ENCODE peak calls at places on chromosomes 7 and 10, in nine cellular contexts. J is CD4-positive, alpha-beta T cell; A is type B pancreatic cell; R is B cell; Q is tibial nerve; X is progenitor cell of endocrine pancreas; P is ovary; F is psoas muscle; H is astrocyte of the spinal cord. S is an unnamed sample.

GRCh38 chr10:46223064-46223480 is 63.7 kb upstream of the ANTXRL start:
- DNase-seq in Q (peak; percentile 2), J (no peak), H (no peak), P (no peak), X (no peak), R (peak; percentile 37), A (peak; percentile 50), F (no peak), S (no peak)

GRCh38 chr7:150365673-150366398 is 2.8 kb upstream of the REPIN1 start:
- DNase-seq in X (no peak), F (no peak), H (no peak), J (no peak), R (peak; percentile 65), A (no peak), Q (no peak), P (no peak), S (no peak)

GRCh38 chr10:17029581-17030271 is 99.9 kb downstream of the CUBN start:
- DNase-seq in F (peak; percentile 72), J (peak; percentile 63), A (no peak), H (peak; percentile 86), P (peak; percentile 85), R (peak; percentile 52), X (no peak), Q (peak; percentile 68), S (peak; percentile 76)

GRCh38 chr10:30619966-30620365 is 9.6 kb downstream of the LYZL2 start:
- DNase-seq in H (no peak), F (no peak), X (no peak), J (no peak), P (no peak), Q (no peak), R (no peak), A (no peak), S (no peak)

GRCh38 chr7:25173184-25173583 is 48.1 kb upstream of the CYCS start:
- DNase-seq in A (no peak), Q (no peak), J (no peak), X (no peak), R (no peak), P (no peak), F (no peak), H (no peak), S (no peak)

GRCh38 chr7:22884911-22885823 is 62.5 kb upstream of the TOMM7 start:
- DNase-seq in R (no peak), J (no peak), P (no peak), X (no peak), F (no peak), Q (no peak), A (no peak), H (no peak), S (no peak)

GRCh38 chr10:122323941-122324675 is 50.4 kb upstream of the PLEKHA1 start:
- DNase-seq in A (peak; percentile 37), J (no peak), Q (no peak), X (no peak), F (no peak), R (no peak), H (peak; percentile 24), P (no peak), S (peak; percentile 19)

GRCh38 chr7:33220231-33220630 is 90.9 kb downstream of the BBS9 start:
- DNase-seq in Q (no peak), F (no peak), A (no peak), J (no peak), R (no peak), X (no peak), H (no peak), P (no peak), S (no peak)

GRCh38 chr10:15211464-15211979 is 43.0 kb upstream of the NMT2 start:
- DNase-seq in H (peak; percentile 84), P (no peak), Q (no peak), X (no peak), R (no peak), F (no peak), A (no peak), J (no peak), S (peak; percentile 86)

GRCh38 chr7:158445421-158446175 is 142.0 kb downstream of the PTPRN2 start:
- DNase-seq in R (no peak), F (no peak), A (no peak), J (no peak), H (no peak), X (no peak), P (no peak), Q (no peak), S (no peak)

GRCh38 chr7:79272066-79272669 is 181.3 kb downstream of the MAGI2 start:
- DNase-seq in H (peak; percentile 51), R (no peak), F (no peak), Q (no peak), A (no peak), P (no peak), J (no peak), X (no peak), S (peak; percentile 36)

GRCh38 chr7:83478601-83479000 is 170.3 kb downstream of the SEMA3E start:
- DNase-seq in Q (no peak), P (no peak), R (no peak), H (no peak), J (no peak), X (no peak), F (no peak), A (no peak), S (no peak)

GRCh38 chr7:83472376-83472775 is 176.6 kb downstream of the SEMA3E start:
- DNase-seq in J (no peak), Q (no peak), A (no peak), F (no peak), P (no peak), R (no peak), H (no peak), X (no peak), S (no peak)

GRCh38 chr7:83476501-83476900 is 172.4 kb downstream of the SEMA3E start:
- DNase-seq in A (no peak), R (no peak), X (no peak), J (no peak), P (no peak), Q (no peak), F (no peak), H (no peak), S (no peak)

GRCh38 chr7:83469491-83469890 is 179.4 kb downstream of the SEMA3E start:
- DNase-seq in J (no peak), P (no peak), F (no peak), R (no peak), Q (no peak), X (no peak), A (no peak), H (peak; percentile 48), S (no peak)

DNA sequence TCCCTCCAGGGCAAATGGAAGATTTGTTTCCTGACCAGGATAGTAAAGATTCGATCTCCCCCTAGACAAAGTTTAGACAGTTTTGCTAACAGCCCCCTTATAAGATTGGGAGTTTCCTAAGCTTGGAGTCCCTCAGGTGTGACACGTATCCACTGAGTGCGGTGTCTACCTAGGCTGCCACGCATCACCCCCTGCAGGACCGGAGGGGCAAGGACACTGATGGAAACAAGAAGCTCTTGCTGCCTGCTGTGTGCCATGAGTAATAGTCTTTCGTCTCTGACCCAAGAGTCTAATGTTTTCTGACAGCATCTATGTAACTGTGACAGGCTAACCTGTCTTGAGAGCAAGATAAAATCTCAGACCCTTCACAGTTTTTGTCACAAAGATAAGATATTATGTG is 173.5 kb downstream of the SEMA3E start:
- DNase-seq in P (no peak), R (no peak), H (no peak), F (no peak), X (no peak), A (no peak), Q (no peak), J (no peak), S (no peak)
- TF ChIP-seq CTCF in P (no peak), R (no peak), H (peak; percentile 18), F (no peak), X (peak; percentile 21), A (peak; percentile 45), Q (no peak), J (no peak), S (no peak)

DNA sequence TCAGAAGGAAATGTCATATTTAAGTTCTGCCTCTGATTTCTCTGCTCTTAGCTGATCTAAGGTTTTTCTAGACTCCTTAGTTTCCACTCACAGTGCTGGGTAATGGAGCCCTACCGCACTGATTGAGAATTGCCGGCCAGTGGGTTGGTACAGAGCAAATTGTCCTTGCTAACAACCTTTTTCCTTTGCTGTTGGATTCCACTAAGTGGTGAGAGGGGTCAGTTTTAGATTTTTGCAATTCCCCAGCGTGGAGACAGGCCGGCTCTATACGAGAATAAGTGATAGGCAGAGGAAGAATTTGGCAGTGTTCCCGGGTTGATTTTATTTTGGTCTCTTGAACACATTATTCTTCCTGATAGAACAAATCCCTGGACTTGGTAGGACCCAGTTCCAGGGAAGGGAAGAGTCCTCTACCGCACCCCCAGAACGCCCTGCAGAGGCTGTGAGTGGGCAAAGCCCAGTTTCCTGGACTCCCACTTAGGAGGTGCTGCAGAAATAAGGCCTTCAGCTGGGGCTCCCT is 2.9 kb upstream of the NRP1 start:
- DNase-seq in F (no peak), Q (peak; percentile 47), P (peak; percentile 49), H (peak; percentile 81), J (no peak), A (no peak), R (no peak), X (no peak), S (peak; percentile 83)
- TF ChIP-seq CTCF in F (no peak), Q (peak; percentile 24), P (peak; percentile 38), H (peak; percentile 24), J (no peak), A (peak; percentile 68), R (no peak), X (peak; percentile 37), S (peak; percentile 45)

DNA sequence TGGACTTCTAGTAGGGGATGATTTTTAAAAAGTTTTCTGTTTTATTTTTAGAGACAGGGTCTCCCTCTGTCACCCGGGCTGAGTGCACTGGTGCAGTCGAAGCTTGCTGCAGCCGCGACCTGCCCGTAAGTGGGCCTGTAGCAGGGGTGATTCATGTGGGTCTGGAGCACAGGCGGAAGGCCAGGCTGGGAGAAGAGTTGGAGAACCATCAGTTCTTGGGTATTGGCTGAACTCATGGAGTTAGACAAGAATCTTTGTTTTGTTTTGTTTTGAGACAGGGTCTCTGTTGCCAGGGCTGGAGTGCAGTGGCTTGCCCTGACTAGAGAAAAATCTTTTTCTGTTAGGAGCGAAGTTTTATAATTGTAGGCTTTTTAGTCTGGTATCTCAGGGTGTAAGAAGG is 5.7 kb downstream of the SRRT start:
- DNase-seq in Q (no peak), A (no peak), F (peak; percentile 28), H (no peak), X (no peak), J (no peak), P (no peak), R (no peak), S (no peak)
- TF ChIP-seq CTCF in Q (no peak), A (no peak), F (no peak), H (no peak), X (no peak), J (no peak), P (no peak), R (no peak), S (no peak)

DNA sequence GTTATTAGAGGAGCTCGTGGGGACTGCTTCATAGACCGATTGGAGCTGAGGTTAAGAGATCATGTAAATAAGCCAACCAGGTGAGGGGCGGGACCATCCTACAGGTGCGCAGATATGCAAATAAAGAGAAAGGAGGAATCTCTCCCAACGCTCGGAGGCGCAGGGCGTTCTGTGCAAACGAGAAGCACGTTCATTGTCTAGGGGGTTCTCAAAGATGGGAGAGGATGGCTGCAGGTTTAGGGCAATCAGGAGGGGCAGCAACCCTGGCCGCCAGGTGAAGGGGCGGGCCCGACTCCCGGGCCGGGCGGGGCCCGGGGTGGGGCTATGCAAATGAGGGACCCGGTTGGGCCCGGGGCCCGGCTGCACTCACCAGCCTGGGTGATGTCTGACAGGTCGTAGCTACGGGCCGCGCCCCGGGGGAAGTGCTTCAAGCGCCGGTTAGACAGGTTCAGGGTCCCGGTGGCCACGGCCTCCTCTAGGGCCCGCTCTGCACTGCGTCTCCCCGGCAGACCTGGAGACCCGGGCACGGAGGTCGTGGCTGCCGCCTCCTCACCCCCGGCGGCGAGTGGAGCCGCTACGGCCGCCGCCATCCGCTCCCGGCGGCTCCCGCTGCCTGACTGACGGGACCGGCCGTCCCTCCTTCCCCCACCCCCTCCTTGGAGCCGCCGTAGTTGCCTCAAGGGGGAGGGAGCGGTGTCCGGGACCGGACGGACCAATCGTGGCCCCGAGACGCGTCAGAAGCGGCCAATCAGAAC is at the start of gene LRCH4:
- DNase-seq in Q (no peak), R (peak; percentile 61), X (peak; percentile 55), H (no peak), A (no peak), J (peak; percentile 43), P (no peak), F (no peak), S (no peak)
- TF ChIP-seq CTCF in Q (no peak), R (no peak), X (no peak), H (no peak), A (no peak), J (no peak), P (peak; percentile 41), F (no peak), S (peak; percentile 8)